ENCODE peak calls at places on chromosomes 3 and 15, in five cellular contexts. One of them, this sample, is unnamed.

GRCh38 chr15:56772868-56773639 is 39.7 kb upstream of the ZNF280D start:
- DNase-seq in AG09319: no peak
- DNase-seq in MM.1S: no peak
- DNase-seq in activated CD8-positive, alpha-beta T cell treated with anti-CD3 and anti-CD28 coated beads for 36 hours: no peak
- DNase-seq in HCT116: no peak
- DNase-seq in this sample: no peak

GRCh38 chr3:48194446-48195071 is 6.3 kb upstream of the CDC25A start:
- DNase-seq in AG09319: no peak
- DNase-seq in MM.1S: peak
- DNase-seq in activated CD8-positive, alpha-beta T cell treated with anti-CD3 and anti-CD28 coated beads for 36 hours: peak
- DNase-seq in HCT116: peak
- DNase-seq in this sample: no peak

GRCh38 chr3:58798312-58798711 is 131.7 kb upstream of the FAM3D start:
- DNase-seq in AG09319: no peak
- DNase-seq in MM.1S: no peak
- DNase-seq in activated CD8-positive, alpha-beta T cell treated with anti-CD3 and anti-CD28 coated beads for 36 hours: no peak
- DNase-seq in HCT116: no peak
- DNase-seq in this sample: no peak

GRCh38 chr15:25884354-25884753 is 21.2 kb upstream of the ATP10A start:
- DNase-seq in AG09319: no peak
- DNase-seq in MM.1S: no peak
- DNase-seq in activated CD8-positive, alpha-beta T cell treated with anti-CD3 and anti-CD28 coated beads for 36 hours: no peak
- DNase-seq in HCT116: no peak
- DNase-seq in this sample: no peak

GRCh38 chr15:57696146-57696545 is 10.4 kb upstream of the POLR2M start:
- DNase-seq in AG09319: no peak
- DNase-seq in MM.1S: no peak
- DNase-seq in activated CD8-positive, alpha-beta T cell treated with anti-CD3 and anti-CD28 coated beads for 36 hours: no peak
- DNase-seq in HCT116: no peak
- DNase-seq in this sample: no peak

GRCh38 chr3:138493804-138494606 is 59.6 kb downstream of the ESYT3 start:
- DNase-seq in AG09319: peak
- DNase-seq in MM.1S: no peak
- DNase-seq in activated CD8-positive, alpha-beta T cell treated with anti-CD3 and anti-CD28 coated beads for 36 hours: no peak
- DNase-seq in HCT116: no peak
- DNase-seq in this sample: peak

GRCh38 chr3:44555753-44556152 is 760 bp downstream of the ZKSCAN7 start:
- DNase-seq in AG09319: no peak
- DNase-seq in MM.1S: no peak
- DNase-seq in activated CD8-positive, alpha-beta T cell treated with anti-CD3 and anti-CD28 coated beads for 36 hours: no peak
- DNase-seq in HCT116: no peak
- DNase-seq in this sample: no peak

GRCh38 chr3:100040846-100041245 is 73.5 kb downstream of the FILIP1L start:
- DNase-seq in AG09319: no peak
- DNase-seq in MM.1S: no peak
- DNase-seq in activated CD8-positive, alpha-beta T cell treated with anti-CD3 and anti-CD28 coated beads for 36 hours: no peak
- DNase-seq in HCT116: no peak
- DNase-seq in this sample: no peak

GRCh38 chr15:27017168-27017809 is 46.3 kb downstream of the GABRG3 start:
- DNase-seq in AG09319: peak
- DNase-seq in MM.1S: peak
- DNase-seq in activated CD8-positive, alpha-beta T cell treated with anti-CD3 and anti-CD28 coated beads for 36 hours: peak
- DNase-seq in HCT116: no peak
- DNase-seq in this sample: peak

GRCh38 chr3:98977520-98977919 is 76.0 kb upstream of the DCBLD2 start:
- DNase-seq in AG09319: no peak
- DNase-seq in MM.1S: peak
- DNase-seq in activated CD8-positive, alpha-beta T cell treated with anti-CD3 and anti-CD28 coated beads for 36 hours: no peak
- DNase-seq in HCT116: peak
- DNase-seq in this sample: no peak

GRCh38 chr15:67175643-67176071 is 78.8 kb downstream of the AAGAB start:
- DNase-seq in AG09319: peak
- DNase-seq in MM.1S: no peak
- DNase-seq in activated CD8-positive, alpha-beta T cell treated with anti-CD3 and anti-CD28 coated beads for 36 hours: peak
- DNase-seq in HCT116: no peak
- DNase-seq in this sample: peak

GRCh38 chr3:133455960-133456359 is 56.1 kb downstream of the BFSP2 start:
- DNase-seq in AG09319: no peak
- DNase-seq in MM.1S: no peak
- DNase-seq in activated CD8-positive, alpha-beta T cell treated with anti-CD3 and anti-CD28 coated beads for 36 hours: no peak
- DNase-seq in HCT116: no peak
- DNase-seq in this sample: no peak

GRCh38 chr3:15331606-15332404 is 581 bp downstream of the SH3BP5 start:
- DNase-seq in AG09319: no peak
- DNase-seq in MM.1S: peak
- DNase-seq in activated CD8-positive, alpha-beta T cell treated with anti-CD3 and anti-CD28 coated beads for 36 hours: peak
- DNase-seq in HCT116: no peak
- DNase-seq in this sample: no peak

GRCh38 chr15:55652363-55652762 is 64.2 kb upstream of the PYGO1 start:
- DNase-seq in AG09319: no peak
- DNase-seq in MM.1S: no peak
- DNase-seq in activated CD8-positive, alpha-beta T cell treated with anti-CD3 and anti-CD28 coated beads for 36 hours: no peak
- DNase-seq in HCT116: no peak
- DNase-seq in this sample: no peak

DNA sequence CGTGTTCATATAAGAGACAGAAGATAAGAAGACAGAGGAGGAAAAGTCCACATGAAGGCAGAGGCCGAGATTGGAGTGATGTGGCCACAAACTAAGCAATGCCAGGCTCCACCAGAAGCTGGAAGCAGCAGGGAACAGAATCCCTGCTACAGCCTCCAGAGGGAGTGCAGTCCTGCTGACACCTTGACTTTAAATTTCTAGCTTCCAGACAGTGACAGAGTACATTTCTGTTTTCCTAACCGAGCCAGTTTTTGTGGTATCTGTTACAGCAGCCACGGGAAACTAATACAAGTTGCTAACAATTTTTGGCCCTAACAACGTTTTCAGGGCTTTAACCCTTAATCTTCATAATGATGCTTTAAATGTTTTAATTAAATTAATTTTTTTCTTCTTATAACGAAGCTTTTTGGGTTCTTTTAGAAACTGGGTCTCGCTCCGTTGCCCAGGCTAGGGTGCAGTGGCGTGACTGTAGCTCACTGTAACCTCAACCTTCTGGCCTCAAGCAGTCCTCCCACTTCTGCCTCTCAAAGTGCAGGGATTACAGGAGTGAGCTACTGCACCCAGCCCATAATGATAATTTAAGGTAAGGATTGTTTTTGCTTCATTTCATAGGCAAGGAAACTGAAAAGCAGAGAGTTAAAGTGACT is 202.3 kb upstream of the PROK2 start:
- DNase-seq in AG09319: no peak
- DNase-seq in MM.1S: no peak
- DNase-seq in activated CD8-positive, alpha-beta T cell treated with anti-CD3 and anti-CD28 coated beads for 36 hours: no peak
- DNase-seq in HCT116: peak
- DNase-seq in this sample: no peak
- TF ChIP-seq CTCF in AG09319: peak
- TF ChIP-seq CTCF in MM.1S: no peak
- TF ChIP-seq CTCF in activated CD8-positive, alpha-beta T cell treated with anti-CD3 and anti-CD28 coated beads for 36 hours: no peak
- TF ChIP-seq CTCF in HCT116: peak
- TF ChIP-seq CTCF in this sample: peak

DNA sequence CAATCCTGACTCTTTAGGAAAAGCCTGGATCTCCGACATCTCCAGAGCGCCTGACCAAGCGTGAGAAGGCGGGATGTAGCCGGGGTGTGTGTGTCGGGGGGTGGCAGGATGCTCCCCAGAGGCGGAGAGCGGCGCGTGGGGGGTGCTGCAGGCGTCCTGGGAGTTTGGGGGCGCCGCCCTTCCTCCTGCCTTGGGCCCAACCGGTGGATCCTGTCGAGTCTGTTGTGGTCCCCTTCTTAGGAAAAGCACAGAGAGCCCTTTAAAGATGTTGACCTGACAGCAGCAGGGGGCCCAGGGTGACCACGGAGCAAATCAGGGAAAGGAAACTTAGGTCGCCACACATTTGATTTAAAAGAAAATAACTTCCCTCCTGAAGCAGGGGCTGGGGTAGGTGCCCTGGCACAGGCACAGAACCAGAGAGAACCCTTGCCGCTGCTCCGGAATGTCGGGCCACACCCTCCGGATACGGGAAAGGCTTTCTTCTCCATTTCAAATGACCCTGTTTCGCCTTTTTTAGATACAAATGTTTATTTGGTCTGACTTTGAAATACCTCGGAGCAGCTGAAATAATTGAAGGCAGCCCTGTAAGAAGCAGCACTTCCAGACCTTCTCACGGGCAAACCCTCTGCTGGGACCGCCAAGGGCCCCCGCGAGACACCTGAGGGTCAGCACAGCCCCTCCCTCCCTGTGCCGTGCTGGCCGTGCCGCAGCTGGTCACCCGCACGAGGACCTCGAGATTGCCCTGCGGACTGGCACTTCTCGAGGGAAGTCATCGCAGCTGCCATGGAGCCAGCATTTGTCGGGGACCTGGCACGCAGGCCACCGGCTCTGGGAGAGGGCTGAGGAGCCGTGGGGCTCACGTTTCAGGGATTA is 102.9 kb upstream of the KLF13 start:
- DNase-seq in AG09319: no peak
- DNase-seq in MM.1S: no peak
- DNase-seq in activated CD8-positive, alpha-beta T cell treated with anti-CD3 and anti-CD28 coated beads for 36 hours: no peak
- DNase-seq in HCT116: no peak
- DNase-seq in this sample: no peak
- TF ChIP-seq CTCF in AG09319: no peak
- TF ChIP-seq CTCF in MM.1S: no peak
- TF ChIP-seq CTCF in activated CD8-positive, alpha-beta T cell treated with anti-CD3 and anti-CD28 coated beads for 36 hours: no peak
- TF ChIP-seq CTCF in HCT116: no peak
- TF ChIP-seq CTCF in this sample: no peak

GRCh38 chr3:109098245-109098644 is 19.7 kb downstream of the MORC1 start:
- DNase-seq in AG09319: no peak
- DNase-seq in MM.1S: peak
- DNase-seq in activated CD8-positive, alpha-beta T cell treated with anti-CD3 and anti-CD28 coated beads for 36 hours: peak
- DNase-seq in HCT116: peak
- DNase-seq in this sample: no peak
- TF ChIP-seq CTCF in AG09319: no peak
- TF ChIP-seq CTCF in MM.1S: peak
- TF ChIP-seq CTCF in activated CD8-positive, alpha-beta T cell treated with anti-CD3 and anti-CD28 coated beads for 36 hours: no peak
- TF ChIP-seq CTCF in HCT116: peak
- TF ChIP-seq CTCF in this sample: no peak

GRCh38 chr15:92077353-92078080 is 224.0 kb downstream of the SLCO3A1 start:
- DNase-seq in AG09319: peak
- DNase-seq in MM.1S: peak
- DNase-seq in activated CD8-positive, alpha-beta T cell treated with anti-CD3 and anti-CD28 coated beads for 36 hours: peak
- DNase-seq in HCT116: peak
- DNase-seq in this sample: peak
- TF ChIP-seq CTCF in AG09319: peak
- TF ChIP-seq CTCF in MM.1S: peak
- TF ChIP-seq CTCF in activated CD8-positive, alpha-beta T cell treated with anti-CD3 and anti-CD28 coated beads for 36 hours: peak
- TF ChIP-seq CTCF in HCT116: peak
- TF ChIP-seq CTCF in this sample: peak

GRCh38 chr3:167106456-167106855 is 273.6 kb downstream of the ZBBX start:
- DNase-seq in AG09319: no peak
- DNase-seq in MM.1S: peak
- DNase-seq in activated CD8-positive, alpha-beta T cell treated with anti-CD3 and anti-CD28 coated beads for 36 hours: no peak
- DNase-seq in HCT116: no peak
- DNase-seq in this sample: no peak

GRCh38 chr3:167100200-167100599 is 279.9 kb downstream of the ZBBX start:
- DNase-seq in AG09319: no peak
- DNase-seq in MM.1S: no peak
- DNase-seq in activated CD8-positive, alpha-beta T cell treated with anti-CD3 and anti-CD28 coated beads for 36 hours: no peak
- DNase-seq in HCT116: no peak
- DNase-seq in this sample: no peak

GRCh38 chr3:167100651-167101050 is 279.4 kb downstream of the ZBBX start:
- DNase-seq in AG09319: no peak
- DNase-seq in MM.1S: no peak
- DNase-seq in activated CD8-positive, alpha-beta T cell treated with anti-CD3 and anti-CD28 coated beads for 36 hours: no peak
- DNase-seq in HCT116: no peak
- DNase-seq in this sample: no peak

DNA sequence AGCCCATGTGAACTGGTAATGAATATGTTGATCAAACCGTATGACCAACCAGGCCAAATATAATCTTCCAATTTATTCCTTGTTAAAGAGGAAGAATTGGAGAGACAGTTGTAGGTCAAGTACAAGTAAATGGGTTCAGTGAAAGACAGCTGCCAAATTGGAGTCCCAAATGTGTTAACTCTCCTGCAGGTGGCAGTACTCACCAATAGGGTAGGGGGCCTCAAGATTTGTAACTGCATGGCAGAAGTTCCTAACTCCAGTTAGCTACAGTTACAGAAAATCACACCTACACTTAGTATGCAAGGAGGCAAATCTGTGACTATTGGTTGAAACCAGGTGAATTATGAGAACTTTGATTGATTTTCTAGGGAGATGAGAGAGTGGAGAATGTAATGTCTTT is 278.0 kb downstream of the ZBBX start:
- DNase-seq in AG09319: no peak
- DNase-seq in MM.1S: peak
- DNase-seq in activated CD8-positive, alpha-beta T cell treated with anti-CD3 and anti-CD28 coated beads for 36 hours: no peak
- DNase-seq in HCT116: peak
- DNase-seq in this sample: no peak
- TF ChIP-seq CTCF in AG09319: no peak
- TF ChIP-seq CTCF in MM.1S: peak
- TF ChIP-seq CTCF in activated CD8-positive, alpha-beta T cell treated with anti-CD3 and anti-CD28 coated beads for 36 hours: no peak
- TF ChIP-seq CTCF in HCT116: peak
- TF ChIP-seq CTCF in this sample: no peak

GRCh38 chr15:101318810-101319200 is 23.8 kb upstream of the SNRPA1 start:
- DNase-seq in AG09319: no peak
- DNase-seq in MM.1S: no peak
- DNase-seq in activated CD8-positive, alpha-beta T cell treated with anti-CD3 and anti-CD28 coated beads for 36 hours: no peak
- DNase-seq in HCT116: no peak
- DNase-seq in this sample: no peak

GRCh38 chr15:101322016-101322695 is 27.1 kb upstream of the SNRPA1 start:
- DNase-seq in AG09319: no peak
- DNase-seq in MM.1S: no peak
- DNase-seq in activated CD8-positive, alpha-beta T cell treated with anti-CD3 and anti-CD28 coated beads for 36 hours: no peak
- DNase-seq in HCT116: no peak
- DNase-seq in this sample: no peak

GRCh38 chr15:101318147-101318809 is 23.2 kb upstream of the SNRPA1 start:
- DNase-seq in AG09319: no peak
- DNase-seq in MM.1S: no peak
- DNase-seq in activated CD8-positive, alpha-beta T cell treated with anti-CD3 and anti-CD28 coated beads for 36 hours: no peak
- DNase-seq in HCT116: no peak
- DNase-seq in this sample: no peak

GRCh38 chr15:101322849-101323477 is 27.9 kb upstream of the SNRPA1 start:
- DNase-seq in AG09319: no peak
- DNase-seq in MM.1S: no peak
- DNase-seq in activated CD8-positive, alpha-beta T cell treated with anti-CD3 and anti-CD28 coated beads for 36 hours: peak
- DNase-seq in HCT116: no peak
- DNase-seq in this sample: no peak

DNA sequence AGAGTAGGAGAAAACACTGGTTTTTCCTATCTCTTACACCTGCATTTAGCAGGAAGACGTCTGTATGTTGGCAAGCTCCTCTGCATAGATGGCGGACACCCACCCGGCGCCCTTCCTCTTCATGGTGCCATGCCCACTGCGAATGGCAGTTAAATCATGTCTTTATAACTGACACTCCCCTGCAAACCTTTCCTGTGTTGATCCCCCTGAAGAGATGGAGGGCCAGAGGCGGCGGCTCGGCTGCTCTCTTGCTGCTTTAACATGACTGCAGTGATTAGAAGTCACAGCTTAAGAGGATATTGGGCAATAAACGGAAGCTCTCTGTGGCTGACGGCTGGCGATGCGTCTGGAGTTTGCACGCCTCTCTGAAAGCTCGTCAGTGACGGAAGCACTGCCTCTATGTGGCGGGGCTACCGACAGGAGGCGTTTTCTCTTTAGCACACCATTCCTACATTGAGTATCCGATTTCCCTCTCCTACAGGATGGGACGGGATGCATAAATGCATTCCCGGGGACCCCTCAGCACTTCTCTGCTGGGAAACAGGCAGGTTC is 25.5 kb upstream of the SNRPA1 start:
- DNase-seq in AG09319: no peak
- DNase-seq in MM.1S: peak
- DNase-seq in activated CD8-positive, alpha-beta T cell treated with anti-CD3 and anti-CD28 coated beads for 36 hours: peak
- DNase-seq in HCT116: no peak
- DNase-seq in this sample: no peak
- TF ChIP-seq CTCF in AG09319: peak
- TF ChIP-seq CTCF in MM.1S: peak
- TF ChIP-seq CTCF in activated CD8-positive, alpha-beta T cell treated with anti-CD3 and anti-CD28 coated beads for 36 hours: peak
- TF ChIP-seq CTCF in HCT116: no peak
- TF ChIP-seq CTCF in this sample: no peak

This sample was measured in AG09309.